ENCODE peak calls at places on chromosomes 4 and X, in five cellular contexts. One of them, this sample, is unnamed. For H3K4me1, the result is how much of the 10 kb centered on the place peaks cover.

GRCh38 chr4:117481742-117482141 is 396.4 kb upstream of the TRAM1L1 start:
- DNase-seq in spleen: no peak
- DNase-seq in HCT116: no peak
- DNase-seq in suprapubic skin: no peak
- DNase-seq in ovary: no peak
- DNase-seq in this sample: no peak

GRCh38 chr4:119000400-119000799 is 111.7 kb downstream of the SYNPO2 start:
- DNase-seq in spleen: no peak
- DNase-seq in HCT116: no peak
- DNase-seq in suprapubic skin: no peak
- DNase-seq in ovary: no peak
- DNase-seq in this sample: peak

GRCh38 chr4:140865830-140866229 is 109.6 kb upstream of the TBC1D9 start:
- DNase-seq in spleen: no peak
- DNase-seq in HCT116: no peak
- DNase-seq in suprapubic skin: no peak
- DNase-seq in ovary: no peak
- DNase-seq in this sample: no peak

GRCh38 chrX:93591398-93591797 is 82.0 kb downstream of the NAP1L3 start:
- DNase-seq in spleen: no peak
- DNase-seq in HCT116: no peak
- DNase-seq in suprapubic skin: no peak
- DNase-seq in ovary: no peak
- DNase-seq in this sample: no peak

GRCh38 chrX:106730385-106730784 is 3.9 kb downstream of the RNF128 start:
- DNase-seq in spleen: no peak
- DNase-seq in HCT116: no peak
- DNase-seq in suprapubic skin: no peak
- DNase-seq in ovary: no peak
- DNase-seq in this sample: no peak

GRCh38 chrX:18422325-18422724 is 3.1 kb upstream of the CDKL5 start:
- DNase-seq in spleen: no peak
- DNase-seq in HCT116: no peak
- DNase-seq in suprapubic skin: no peak
- DNase-seq in ovary: no peak
- DNase-seq in this sample: no peak

GRCh38 chrX:153626025-153626633 is 20.9 kb upstream of the DUSP9 start:
- DNase-seq in spleen: peak
- DNase-seq in HCT116: no peak
- DNase-seq in suprapubic skin: no peak
- DNase-seq in ovary: no peak
- DNase-seq in this sample: peak

GRCh38 chrX:16822723-16823122 is 36.5 kb downstream of the TXLNG start:
- DNase-seq in spleen: no peak
- DNase-seq in HCT116: no peak
- DNase-seq in suprapubic skin: no peak
- DNase-seq in ovary: no peak
- DNase-seq in this sample: no peak

GRCh38 chr4:102535398-102536082 is 34.4 kb downstream of the NFKB1 start:
- DNase-seq in spleen: no peak
- DNase-seq in HCT116: no peak
- DNase-seq in suprapubic skin: no peak
- DNase-seq in ovary: no peak
- DNase-seq in this sample: no peak

GRCh38 chr4:105232374-105232773 is 85.7 kb downstream of the TET2 start:
- DNase-seq in spleen: no peak
- DNase-seq in HCT116: no peak
- DNase-seq in suprapubic skin: no peak
- DNase-seq in ovary: no peak
- DNase-seq in this sample: no peak

GRCh38 chr4:13047591-13047990 is 436.5 kb downstream of the RAB28 start:
- DNase-seq in spleen: no peak
- DNase-seq in HCT116: no peak
- DNase-seq in suprapubic skin: no peak
- DNase-seq in ovary: no peak
- DNase-seq in this sample: no peak

GRCh38 chr4:79682801-79683217 is 274.8 kb upstream of the GK2 start:
- DNase-seq in spleen: no peak
- DNase-seq in HCT116: no peak
- DNase-seq in suprapubic skin: no peak
- DNase-seq in ovary: no peak
- DNase-seq in this sample: no peak

GRCh38 chr4:145920205-145920604 is 18.4 kb downstream of the ZNF827 start:
- DNase-seq in spleen: no peak
- DNase-seq in HCT116: no peak
- DNase-seq in suprapubic skin: no peak
- DNase-seq in ovary: peak
- DNase-seq in this sample: no peak

GRCh38 chrX:117743469-117744251 is 372.9 kb downstream of the KLHL13 start:
- DNase-seq in spleen: no peak
- DNase-seq in HCT116: no peak
- DNase-seq in suprapubic skin: no peak
- DNase-seq in ovary: no peak
- DNase-seq in this sample: no peak

GRCh38 chr4:2275546-2276251 is 13.8 kb upstream of the MXD4 start:
- DNase-seq in spleen: peak
- DNase-seq in HCT116: no peak
- DNase-seq in suprapubic skin: no peak
- DNase-seq in ovary: no peak
- DNase-seq in this sample: no peak

GRCh38 chr4:121243476-121243875 is 79.4 kb upstream of the TNIP3 start:
- DNase-seq in spleen: no peak
- DNase-seq in HCT116: no peak
- DNase-seq in suprapubic skin: no peak
- DNase-seq in ovary: no peak
- DNase-seq in this sample: no peak

GRCh38 chrX:68832516-68833447 is 4.0 kb downstream of the EFNB1 start:
- DNase-seq in spleen: no peak
- DNase-seq in HCT116: no peak
- DNase-seq in suprapubic skin: peak
- DNase-seq in ovary: no peak
- DNase-seq in this sample: peak

GRCh38 chrX:132413459-132413858 is 75.4 kb downstream of the MBNL3 start:
- DNase-seq in spleen: no peak
- DNase-seq in HCT116: peak
- DNase-seq in suprapubic skin: no peak
- DNase-seq in ovary: no peak
- DNase-seq in this sample: no peak

DNA sequence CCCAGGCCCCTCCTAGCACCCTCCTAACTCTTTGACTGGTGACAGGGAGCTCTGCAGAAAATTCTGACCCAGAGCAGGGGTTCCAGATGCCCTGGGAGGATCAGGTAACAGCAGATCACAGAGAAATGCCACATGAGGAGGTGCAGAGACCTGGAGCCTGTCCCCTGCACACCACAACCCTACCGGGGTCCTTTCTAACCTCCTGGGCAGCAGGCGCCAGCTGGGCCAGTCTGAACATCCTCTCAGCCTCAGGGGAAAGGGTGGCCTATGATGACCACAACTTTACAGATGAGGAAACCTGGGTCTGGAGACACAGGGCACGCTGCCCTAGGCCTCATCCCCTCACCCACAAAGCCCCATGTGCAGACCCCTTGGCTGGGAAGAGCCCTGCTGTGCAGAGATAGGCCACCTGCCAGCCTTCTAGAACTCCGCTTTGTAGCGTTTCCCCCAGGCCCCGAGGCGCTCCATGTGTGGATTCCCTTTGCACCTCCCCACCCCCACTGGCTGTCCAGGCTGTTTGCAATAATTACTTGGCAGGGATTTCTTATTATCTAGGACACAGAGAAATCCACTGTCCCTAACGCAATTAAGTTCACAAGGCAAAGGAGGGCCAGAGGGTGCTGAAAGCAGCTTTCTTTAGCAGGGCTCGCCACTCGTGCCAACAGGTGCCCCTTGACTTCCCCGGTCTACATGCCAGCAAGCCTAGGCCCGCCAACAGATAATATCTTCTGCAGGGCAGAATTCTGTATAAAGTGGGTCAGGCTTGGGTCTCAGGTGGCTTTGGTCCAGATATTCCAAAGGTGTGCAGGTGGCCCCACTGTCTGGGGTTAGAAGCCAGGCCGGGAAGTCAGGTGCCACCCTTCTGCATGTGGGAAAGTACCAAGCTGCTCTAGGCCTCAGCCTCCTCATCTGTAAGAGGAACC is 36.4 kb downstream of the WDR1 start:
- DNase-seq in spleen: peak
- DNase-seq in HCT116: no peak
- DNase-seq in suprapubic skin: peak
- DNase-seq in ovary: no peak
- DNase-seq in this sample: peak
- TF ChIP-seq POLR2A in spleen: no peak
- TF ChIP-seq POLR2A in HCT116: no peak
- TF ChIP-seq POLR2A in suprapubic skin: no peak
- TF ChIP-seq POLR2A in ovary: no peak
- TF ChIP-seq POLR2A in this sample: no peak

DNA sequence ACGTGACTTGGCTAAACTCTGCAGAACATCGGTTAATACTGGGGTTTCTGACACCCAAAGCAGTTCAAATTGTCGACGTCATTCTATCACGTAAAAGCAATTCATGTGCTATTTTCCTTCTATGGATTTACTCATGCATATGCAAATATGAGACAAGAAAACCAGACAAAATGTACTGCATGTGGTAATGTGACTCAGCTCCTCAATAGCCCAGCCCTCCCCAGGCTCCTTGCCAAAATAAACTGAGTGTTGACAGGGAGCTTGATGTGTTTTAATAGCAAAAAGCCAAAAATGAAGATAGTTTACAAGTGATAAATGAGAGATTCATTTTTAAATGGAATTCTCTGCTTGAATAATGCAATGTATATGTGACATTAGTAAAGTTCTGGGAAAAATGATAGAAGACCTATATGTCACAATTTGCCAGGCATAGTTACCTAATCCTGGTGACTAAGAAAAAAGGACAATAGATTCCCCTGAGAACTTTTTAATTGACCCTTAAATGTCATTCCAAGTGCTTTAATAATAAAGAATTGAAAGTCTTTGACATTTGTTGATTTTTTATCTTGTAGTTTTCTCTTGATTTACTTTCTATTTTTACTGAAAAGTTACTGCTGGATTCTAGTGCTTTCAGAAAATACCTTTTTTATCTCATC is 1700.6 kb upstream of the TENM3 start:
- DNase-seq in spleen: no peak
- DNase-seq in HCT116: peak
- DNase-seq in suprapubic skin: no peak
- DNase-seq in ovary: no peak
- DNase-seq in this sample: no peak
- H3K4me1 ChIP-seq in spleen: under half
- H3K4me1 ChIP-seq in HCT116: under half
- H3K4me1 ChIP-seq in suprapubic skin: under half
- H3K4me1 ChIP-seq in ovary: under half
- H3K4me1 ChIP-seq in this sample: under half

GRCh38 chrX:41085105-41085882 is at the start of gene USP9X:
- DNase-seq in spleen: peak
- DNase-seq in HCT116: peak
- DNase-seq in suprapubic skin: peak
- DNase-seq in ovary: peak
- DNase-seq in this sample: peak
- TF ChIP-seq POLR2A in spleen: peak
- TF ChIP-seq POLR2A in HCT116: peak
- TF ChIP-seq POLR2A in suprapubic skin: no peak
- TF ChIP-seq POLR2A in ovary: peak
- TF ChIP-seq POLR2A in this sample: peak

GRCh38 chr4:3801931-3802550 is 35.9 kb downstream of the ADRA2C start:
- DNase-seq in spleen: peak
- DNase-seq in HCT116: no peak
- DNase-seq in suprapubic skin: no peak
- DNase-seq in ovary: no peak
- DNase-seq in this sample: no peak
- H3K4me1 ChIP-seq in spleen: under half
- H3K4me1 ChIP-seq in HCT116: under half
- H3K4me1 ChIP-seq in suprapubic skin: under half
- H3K4me1 ChIP-seq in ovary: under half
- H3K4me1 ChIP-seq in this sample: under half

GRCh38 chrX:39811391-39811790 is 286.4 kb downstream of the BCOR start:
- DNase-seq in spleen: no peak
- DNase-seq in HCT116: no peak
- DNase-seq in suprapubic skin: no peak
- DNase-seq in ovary: no peak
- DNase-seq in this sample: no peak
- TF ChIP-seq POLR2A in spleen: no peak
- TF ChIP-seq POLR2A in HCT116: no peak
- TF ChIP-seq POLR2A in suprapubic skin: no peak
- TF ChIP-seq POLR2A in ovary: no peak
- TF ChIP-seq POLR2A in this sample: no peak

DNA sequence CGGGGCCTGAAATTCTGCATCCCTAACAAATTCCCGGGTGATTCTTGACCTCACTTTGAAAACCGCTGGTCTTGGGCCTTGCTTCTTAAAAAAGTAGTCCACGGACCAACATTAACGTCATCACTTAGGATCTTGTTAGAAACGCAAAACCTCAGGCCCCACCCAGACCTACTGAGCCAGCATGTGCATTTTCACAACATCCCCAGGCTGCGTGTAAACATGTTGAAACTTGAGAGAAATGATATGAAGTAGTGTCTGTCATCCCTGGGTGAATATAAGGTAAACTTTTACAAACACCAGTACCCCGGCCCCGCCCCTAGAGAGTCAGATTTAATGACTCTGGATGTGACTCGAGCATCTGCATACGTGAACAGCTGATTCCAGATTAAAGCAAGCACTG is 33.7 kb downstream of the SORBS2 start:
- DNase-seq in spleen: no peak
- DNase-seq in HCT116: no peak
- DNase-seq in suprapubic skin: no peak
- DNase-seq in ovary: no peak
- DNase-seq in this sample: no peak
- H3K4me1 ChIP-seq in spleen: under half
- H3K4me1 ChIP-seq in HCT116: under half
- H3K4me1 ChIP-seq in suprapubic skin: under half
- H3K4me1 ChIP-seq in ovary: under half
- H3K4me1 ChIP-seq in this sample: under half

DNA sequence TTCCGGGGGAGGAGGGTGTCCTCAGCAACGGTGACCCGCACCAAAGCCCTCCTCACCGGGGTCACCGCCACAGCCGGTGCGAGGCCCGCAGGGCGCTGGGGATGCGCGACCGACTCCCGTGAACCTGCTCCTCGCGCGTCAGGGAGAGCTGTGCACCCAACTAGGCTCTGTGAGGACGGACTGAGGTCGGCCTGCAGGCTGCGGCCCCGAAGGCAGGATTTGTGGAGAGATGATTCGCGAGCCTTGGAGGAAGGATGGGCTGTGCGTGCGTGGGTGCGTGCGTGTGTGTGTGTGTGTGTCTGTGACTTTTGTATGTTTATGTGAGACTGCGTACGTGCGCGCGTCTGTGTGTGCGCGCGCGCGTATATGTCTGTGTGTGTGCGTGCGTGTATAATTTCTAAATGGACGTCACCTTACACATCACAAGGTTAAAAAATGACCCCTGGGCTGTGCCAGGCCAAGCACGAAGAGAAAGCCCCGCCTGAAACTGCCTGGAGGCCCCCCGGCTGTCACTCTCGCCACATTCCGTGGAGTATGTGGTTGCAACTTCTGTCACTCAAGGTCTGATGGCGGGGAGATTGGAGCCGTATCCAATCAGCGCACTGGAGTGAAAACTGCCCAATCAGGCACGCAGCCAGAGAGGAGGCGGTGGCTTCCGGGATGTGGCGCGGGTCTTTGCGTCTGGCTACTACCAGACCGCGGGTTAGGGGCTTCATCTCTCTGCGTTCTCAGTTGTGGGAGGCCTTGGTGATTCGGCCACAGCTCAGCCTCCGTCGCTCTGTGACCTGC is at the start of gene ZNF141:
- DNase-seq in spleen: peak
- DNase-seq in HCT116: no peak
- DNase-seq in suprapubic skin: peak
- DNase-seq in ovary: peak
- DNase-seq in this sample: peak
- TF ChIP-seq POLR2A in spleen: peak
- TF ChIP-seq POLR2A in HCT116: no peak
- TF ChIP-seq POLR2A in suprapubic skin: peak
- TF ChIP-seq POLR2A in ovary: peak
- TF ChIP-seq POLR2A in this sample: peak